ENCODE peak calls at places on chromosomes 13 and 19, in five cellular contexts. K is naive thymus-derived CD4-positive, alpha-beta T cell; B is WERI-Rb-1; A is transverse colon; U is esophagus muscularis mucosa. C is an unnamed sample. For H3K9me3, the result is how much of the 10 kb centered on the place peaks cover.

GRCh38 chr19:17079710-17080440 is 4.3 kb downstream of the MYO9B start:
- DNase-seq in K (no peak), B (peak), A (peak), U (peak), C (peak)

GRCh38 chr13:75770164-75771145 is 134.3 kb downstream of the LMO7 start:
- DNase-seq in K (no peak), B (no peak), A (no peak), U (no peak), C (no peak)

GRCh38 chr13:20074956-20075355 is 85.9 kb downstream of the GJA3 start:
- DNase-seq in K (no peak), B (no peak), A (no peak), U (no peak), C (no peak)

GRCh38 chr13:55266644-55267043 is 1874.1 kb upstream of the PRR20A start:
- DNase-seq in K (no peak), B (no peak), A (no peak), U (no peak), C (no peak)

GRCh38 chr13:27774169-27774568 is 18.1 kb upstream of the GSX1 start:
- DNase-seq in K (no peak), B (no peak), A (no peak), U (no peak), C (no peak)

GRCh38 chr19:9250630-9251029 is at the start of gene OR7E24:
- DNase-seq in K (no peak), B (no peak), A (no peak), U (no peak), C (no peak)

GRCh38 chr19:49847731-49848696 is 2.9 kb upstream of the PTOV1 start:
- DNase-seq in K (no peak), B (no peak), A (no peak), U (no peak), C (no peak)

GRCh38 chr19:4267101-4267900 is 11.8 kb upstream of the SHD start:
- DNase-seq in K (peak), B (peak), A (peak), U (no peak), C (peak)

GRCh38 chr13:44713793-44714469 is 137.8 kb upstream of the TSC22D1 start:
- DNase-seq in K (no peak), B (no peak), A (no peak), U (no peak), C (no peak)

GRCh38 chr13:108270442-108270841 is 924 bp downstream of the TNFSF13B start:
- DNase-seq in K (peak), B (no peak), A (no peak), U (no peak), C (no peak)

GRCh38 chr19:10353793-10354391 is 14.5 kb upstream of the ICAM3 start:
- DNase-seq in K (peak), B (peak), A (peak), U (no peak), C (peak)

DNA sequence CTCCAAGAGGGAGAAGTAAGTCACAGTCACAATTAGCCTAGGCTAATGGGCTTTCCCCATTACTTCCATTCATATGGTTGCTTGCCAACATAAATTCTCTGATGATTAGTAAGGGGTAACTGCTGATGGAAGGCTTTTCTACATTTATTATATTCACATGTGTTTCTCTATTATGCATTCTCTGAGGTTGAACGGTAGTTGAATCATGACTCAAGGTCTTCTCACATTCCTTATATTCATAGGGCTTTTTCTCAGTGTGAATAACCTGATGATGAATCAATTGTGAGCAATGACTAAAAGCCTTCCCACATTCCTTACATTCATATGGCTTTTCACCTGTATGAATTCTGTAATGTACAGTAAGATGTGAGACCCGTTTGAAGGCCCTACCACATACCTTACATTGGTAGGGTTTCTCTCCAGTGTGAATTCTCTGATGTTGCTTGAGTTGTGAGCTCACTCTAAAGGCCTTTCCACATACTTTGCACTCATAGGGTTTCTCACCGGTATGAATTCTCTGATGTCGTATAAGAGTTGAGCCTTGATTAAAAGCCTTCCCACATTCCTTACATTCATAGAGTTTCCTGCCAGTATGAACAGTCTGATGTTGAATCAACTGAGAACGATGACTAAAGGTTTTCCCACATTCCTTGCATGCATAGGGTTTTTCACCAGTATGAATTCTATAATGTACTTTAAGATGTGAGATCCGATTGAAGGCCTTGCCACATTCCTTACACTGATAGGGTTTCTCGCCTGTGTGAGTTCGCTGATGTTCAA is 9.3 kb downstream of the ZNF582 start:
- DNase-seq in K (no peak), B (no peak), A (no peak), U (no peak), C (no peak)
- H3K9me3 ChIP-seq in K (under half), B (under half), A (under half), U (under half), C (under half)

GRCh38 chr19:47897857-47898256 is 11.7 kb upstream of the SULT2A1 start:
- DNase-seq in K (no peak), B (no peak), A (no peak), U (no peak), C (no peak)
- H3K9me3 ChIP-seq in K (under half), B (under half), A (under half), U (under half), C (under half)

DNA sequence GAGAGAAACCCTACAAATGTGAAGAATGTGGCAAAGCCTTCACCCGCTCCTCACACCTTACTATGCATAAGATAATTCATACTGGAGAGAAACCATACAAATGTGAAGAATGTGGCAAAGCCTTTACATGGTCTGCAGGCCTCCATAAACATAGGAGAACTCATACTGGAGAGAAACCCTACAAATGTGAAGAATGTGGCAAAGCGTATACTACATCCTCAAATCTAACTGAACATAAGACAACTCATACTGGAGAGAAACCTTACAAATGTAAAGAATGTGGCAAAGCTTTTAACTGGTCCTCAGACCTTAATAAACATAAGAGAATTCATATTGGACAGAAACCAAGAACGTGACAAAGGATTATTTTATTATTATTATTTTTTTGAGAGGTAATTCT is 30.7 kb downstream of the ZNF486 start:
- DNase-seq in K (no peak), B (no peak), A (no peak), U (no peak), C (no peak)
- H3K9me3 ChIP-seq in K (under half), B (under half), A (half or more), U (under half), C (under half)

DNA sequence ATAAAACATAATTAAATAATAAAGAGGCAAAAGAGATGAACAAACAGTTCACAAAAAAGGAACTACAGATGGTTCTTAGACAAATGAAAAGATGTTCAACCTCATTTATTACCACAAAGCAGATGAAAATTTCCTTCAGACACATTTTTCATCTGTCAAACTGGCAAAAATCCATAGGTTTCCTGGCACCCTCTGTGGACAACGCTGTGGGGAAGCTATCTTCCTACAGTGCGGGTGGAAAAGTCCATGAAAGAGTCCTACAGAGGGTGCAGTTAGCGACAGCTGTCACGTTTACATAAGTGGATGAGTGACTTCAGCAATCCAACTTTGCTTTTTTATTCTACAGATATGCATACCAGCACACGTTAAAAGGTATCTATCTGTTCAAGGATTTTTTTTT is 30.3 kb upstream of the PDCD5 start:
- DNase-seq in K (no peak), B (no peak), A (no peak), U (no peak), C (no peak)
- H3K9me3 ChIP-seq in K (under half), B (under half), A (under half), U (under half), C (under half)

DNA sequence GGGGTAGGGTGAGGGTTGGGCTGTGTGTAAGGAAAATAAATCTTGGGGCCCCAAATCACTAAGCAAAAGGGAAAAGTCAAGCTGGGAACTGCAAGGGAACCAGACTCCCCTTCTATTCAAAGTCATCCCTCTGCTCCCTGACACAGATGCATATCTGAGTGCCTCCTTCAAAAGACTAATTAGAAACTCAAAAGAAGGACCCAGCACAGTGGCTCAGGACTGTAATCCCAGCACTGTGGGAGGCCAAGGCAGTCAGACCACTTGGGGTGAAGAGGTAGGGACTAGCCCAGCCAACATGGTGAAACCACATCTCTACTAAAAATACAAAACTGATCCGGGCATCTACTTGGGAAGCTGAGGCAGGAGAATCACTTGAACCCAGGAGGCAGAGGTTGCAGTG is 18.3 kb downstream of the ZNF611 start:
- DNase-seq in K (no peak), B (no peak), A (no peak), U (no peak), C (peak)
- H3K9me3 ChIP-seq in K (under half), B (under half), A (under half), U (under half), C (under half)

DNA sequence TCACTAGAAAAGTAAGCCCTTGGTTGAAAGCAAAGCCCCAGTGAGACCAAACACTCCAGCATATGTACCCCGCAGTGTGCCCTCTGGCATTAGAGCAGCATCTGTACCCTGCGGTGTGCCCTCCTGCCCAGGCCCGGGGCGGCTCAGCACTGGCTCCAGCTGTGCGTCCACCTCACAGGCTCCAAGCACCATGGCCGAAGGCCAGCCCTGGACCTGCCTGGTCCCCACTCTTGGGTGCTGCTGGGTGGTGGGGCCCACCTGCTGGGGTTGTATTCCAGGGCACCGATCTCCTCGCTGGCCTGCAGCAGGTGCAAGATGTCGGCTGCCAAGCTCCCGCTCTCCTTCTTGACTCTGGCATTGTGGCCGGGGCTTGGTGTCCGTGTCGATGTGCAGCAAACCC is 230.2 kb downstream of the TUBA3C start:
- DNase-seq in K (no peak), B (no peak), A (no peak), U (no peak), C (no peak)
- H3K9me3 ChIP-seq in K (under half), B (under half), A (under half), U (under half), C (under half)

DNA sequence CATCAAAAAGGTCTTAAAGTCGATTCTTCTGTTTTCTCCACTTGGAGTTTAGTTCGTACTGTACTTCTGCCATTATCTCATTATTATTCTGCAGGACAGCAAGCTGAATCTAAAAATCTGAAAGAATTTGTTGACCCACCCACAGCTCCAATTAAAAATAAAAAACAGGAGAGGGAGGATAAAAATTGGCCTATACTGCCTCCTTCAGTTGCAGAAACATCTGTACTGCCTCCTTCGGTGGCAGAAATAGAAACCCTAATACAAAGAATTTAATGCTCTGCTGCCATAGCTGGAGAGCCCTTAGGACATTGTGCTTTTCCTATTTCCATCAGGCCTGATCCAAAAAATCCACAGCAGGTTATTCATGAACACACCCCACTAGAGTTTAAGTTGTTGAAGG is 9.8 kb downstream of the ZNF350 start:
- DNase-seq in K (no peak), B (no peak), A (no peak), U (no peak), C (no peak)
- H3K9me3 ChIP-seq in K (under half), B (under half), A (half or more), U (half or more), C (under half)

DNA sequence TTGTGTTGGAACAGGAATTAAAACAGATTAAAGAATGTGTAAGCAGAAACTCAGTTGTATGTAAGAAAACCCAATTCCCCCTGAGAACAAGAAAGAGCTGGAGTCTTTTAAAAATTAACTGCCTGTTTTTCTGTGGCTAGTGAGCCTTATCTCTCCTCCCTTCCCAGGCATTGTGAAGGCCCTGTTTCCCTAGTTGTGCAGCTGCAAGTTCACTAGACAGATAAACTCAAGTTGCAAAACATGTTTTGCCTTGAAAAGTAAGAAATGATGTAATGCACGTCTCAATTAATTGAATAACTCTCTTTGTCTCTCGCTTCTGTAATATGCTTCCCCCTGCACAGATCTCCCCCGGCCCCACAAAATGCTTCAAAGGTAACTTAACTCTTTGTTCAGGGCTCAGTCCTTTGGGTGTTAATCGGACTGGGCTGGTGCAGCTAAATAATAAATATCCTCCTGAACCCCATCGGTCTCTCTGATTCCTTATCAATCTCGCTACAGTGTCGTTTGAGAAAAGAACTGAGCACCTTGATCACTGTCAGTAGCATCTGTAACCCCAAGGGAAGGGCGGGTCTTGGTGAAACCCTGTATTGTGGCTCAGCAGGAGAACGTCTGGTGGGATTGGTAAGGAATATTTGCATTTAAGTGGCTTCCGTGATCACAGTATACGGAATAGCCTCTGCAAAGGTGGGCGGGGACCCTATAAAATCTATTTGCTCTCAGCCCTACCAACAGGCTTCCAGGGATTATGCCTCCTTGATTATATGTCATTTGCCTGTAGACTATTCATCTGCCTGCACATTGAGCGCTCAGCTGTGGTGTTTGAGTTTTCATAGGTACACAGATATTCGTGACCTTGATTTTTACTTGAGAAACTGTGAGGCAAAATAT is 1.6 kb upstream of the ZNF556 start:
- DNase-seq in K (no peak), B (no peak), A (no peak), U (no peak), C (no peak)
- H3K9me3 ChIP-seq in K (under half), B (under half), A (under half), U (under half), C (under half)

DNA sequence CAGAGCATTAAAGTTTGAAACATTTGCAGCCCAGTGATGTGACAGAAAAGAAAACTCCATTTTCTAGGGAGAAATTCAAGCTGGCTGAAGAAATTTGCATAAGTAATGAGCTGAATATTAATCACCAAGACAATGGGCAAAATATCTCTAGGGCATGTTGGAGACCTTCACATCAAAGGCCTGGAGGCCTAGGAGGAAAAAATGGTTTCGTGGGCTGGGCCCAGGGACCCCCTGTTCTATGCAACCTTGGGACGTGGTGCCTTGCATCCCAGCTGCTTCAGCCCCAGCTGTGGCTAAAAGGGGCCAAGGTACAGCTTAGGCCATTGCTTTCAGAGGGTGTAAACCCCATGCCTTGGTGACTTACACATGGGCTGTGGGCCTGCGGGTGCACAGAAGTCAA is 5.7 kb upstream of the CLEC4M start:
- DNase-seq in K (no peak), B (no peak), A (no peak), U (no peak), C (no peak)
- H3K9me3 ChIP-seq in K (under half), B (under half), A (under half), U (under half), C (under half)

C was measured in neural progenitor cell.